ENCODE peak calls at places on chromosomes 5 and 9, in six cellular contexts. One of them, this sample, is unnamed.

GRCh38 chr5:150487199-150488061 is 20.5 kb upstream of the NDST1 start:
- DNase-seq in lower leg skin: no peak
- DNase-seq in ELF-1: peak
- DNase-seq in posterior cingulate gyrus: peak
- DNase-seq in Right ventricle myocardium inferior: no peak
- DNase-seq in GM10248: peak
- DNase-seq in this sample: peak

GRCh38 chr9:93577045-93577939 is 908 bp downstream of the PHF2 start:
- DNase-seq in Right ventricle myocardium inferior: no peak
- DNase-seq in lower leg skin: peak
- DNase-seq in posterior cingulate gyrus: no peak
- DNase-seq in GM10248: peak
- DNase-seq in ELF-1: peak
- DNase-seq in this sample: no peak

GRCh38 chr5:36897616-36898015 is 21.0 kb downstream of the NIPBL start:
- DNase-seq in ELF-1: no peak
- DNase-seq in GM10248: no peak
- DNase-seq in lower leg skin: no peak
- DNase-seq in Right ventricle myocardium inferior: no peak
- DNase-seq in posterior cingulate gyrus: no peak
- DNase-seq in this sample: no peak

GRCh38 chr5:11182441-11183080 is 421.5 kb upstream of the DAP start:
- DNase-seq in lower leg skin: no peak
- DNase-seq in Right ventricle myocardium inferior: no peak
- DNase-seq in ELF-1: peak
- DNase-seq in posterior cingulate gyrus: no peak
- DNase-seq in GM10248: peak
- DNase-seq in this sample: no peak

GRCh38 chr5:124902097-124902821 is 155.8 kb upstream of the ZNF608 start:
- DNase-seq in ELF-1: peak
- DNase-seq in GM10248: peak
- DNase-seq in lower leg skin: no peak
- DNase-seq in Right ventricle myocardium inferior: no peak
- DNase-seq in posterior cingulate gyrus: no peak
- DNase-seq in this sample: no peak

GRCh38 chr5:81657386-81657785 is 93.5 kb downstream of the SSBP2 start:
- DNase-seq in ELF-1: no peak
- DNase-seq in Right ventricle myocardium inferior: no peak
- DNase-seq in posterior cingulate gyrus: no peak
- DNase-seq in GM10248: no peak
- DNase-seq in lower leg skin: no peak
- DNase-seq in this sample: no peak

GRCh38 chr5:139543423-139543991 is 17.6 kb upstream of the UBE2D2 start:
- DNase-seq in Right ventricle myocardium inferior: peak
- DNase-seq in ELF-1: peak
- DNase-seq in lower leg skin: peak
- DNase-seq in posterior cingulate gyrus: peak
- DNase-seq in GM10248: peak
- DNase-seq in this sample: peak

GRCh38 chr5:9599391-9599790 is 30.8 kb downstream of the TAS2R1 start:
- DNase-seq in Right ventricle myocardium inferior: no peak
- DNase-seq in ELF-1: no peak
- DNase-seq in GM10248: no peak
- DNase-seq in lower leg skin: no peak
- DNase-seq in posterior cingulate gyrus: no peak
- DNase-seq in this sample: no peak

GRCh38 chr9:8552732-8553131 is 753.2 kb upstream of the DMAC1 start:
- DNase-seq in ELF-1: no peak
- DNase-seq in Right ventricle myocardium inferior: no peak
- DNase-seq in lower leg skin: no peak
- DNase-seq in GM10248: no peak
- DNase-seq in posterior cingulate gyrus: peak
- DNase-seq in this sample: no peak

GRCh38 chr5:118968406-118968911 is 19.9 kb downstream of the DTWD2 start:
- DNase-seq in GM10248: no peak
- DNase-seq in ELF-1: peak
- DNase-seq in Right ventricle myocardium inferior: no peak
- DNase-seq in lower leg skin: no peak
- DNase-seq in posterior cingulate gyrus: no peak
- DNase-seq in this sample: no peak

GRCh38 chr5:143311428-143311827 is 92.1 kb downstream of the NR3C1 start:
- DNase-seq in Right ventricle myocardium inferior: no peak
- DNase-seq in lower leg skin: no peak
- DNase-seq in ELF-1: no peak
- DNase-seq in posterior cingulate gyrus: no peak
- DNase-seq in GM10248: no peak
- DNase-seq in this sample: no peak

GRCh38 chr5:15183520-15183919 is 311.9 kb upstream of the ANKH start:
- DNase-seq in GM10248: no peak
- DNase-seq in lower leg skin: no peak
- DNase-seq in ELF-1: no peak
- DNase-seq in Right ventricle myocardium inferior: no peak
- DNase-seq in posterior cingulate gyrus: no peak
- DNase-seq in this sample: no peak

GRCh38 chr9:95204310-95204709 is 113.2 kb downstream of the FANCC start:
- DNase-seq in posterior cingulate gyrus: no peak
- DNase-seq in GM10248: no peak
- DNase-seq in ELF-1: no peak
- DNase-seq in lower leg skin: no peak
- DNase-seq in Right ventricle myocardium inferior: no peak
- DNase-seq in this sample: no peak

GRCh38 chr9:116493183-116493582 is 193.9 kb upstream of the TRIM32 start:
- DNase-seq in ELF-1: no peak
- DNase-seq in posterior cingulate gyrus: no peak
- DNase-seq in GM10248: no peak
- DNase-seq in Right ventricle myocardium inferior: no peak
- DNase-seq in lower leg skin: no peak
- DNase-seq in this sample: no peak

GRCh38 chr5:77679791-77680190 is 41.3 kb upstream of the OTP start:
- DNase-seq in posterior cingulate gyrus: no peak
- DNase-seq in ELF-1: no peak
- DNase-seq in Right ventricle myocardium inferior: no peak
- DNase-seq in lower leg skin: no peak
- DNase-seq in GM10248: no peak
- DNase-seq in this sample: no peak

GRCh38 chr5:140007311-140007710 is 35.8 kb downstream of the NRG2 start:
- DNase-seq in GM10248: no peak
- DNase-seq in posterior cingulate gyrus: no peak
- DNase-seq in lower leg skin: no peak
- DNase-seq in Right ventricle myocardium inferior: no peak
- DNase-seq in ELF-1: no peak
- DNase-seq in this sample: no peak

GRCh38 chr5:119852140-119852539 is 222.8 kb downstream of the FAM170A start:
- DNase-seq in GM10248: no peak
- DNase-seq in lower leg skin: no peak
- DNase-seq in Right ventricle myocardium inferior: no peak
- DNase-seq in posterior cingulate gyrus: no peak
- DNase-seq in ELF-1: no peak
- DNase-seq in this sample: no peak

GRCh38 chr5:56464935-56465756 is 232.0 kb upstream of the ANKRD55 start:
- DNase-seq in ELF-1: no peak
- DNase-seq in GM10248: no peak
- DNase-seq in Right ventricle myocardium inferior: no peak
- DNase-seq in lower leg skin: no peak
- DNase-seq in posterior cingulate gyrus: no peak
- DNase-seq in this sample: no peak

GRCh38 chr5:116303810-116304209 is 219.0 kb downstream of the COMMD10 start:
- DNase-seq in ELF-1: no peak
- DNase-seq in GM10248: no peak
- DNase-seq in lower leg skin: no peak
- DNase-seq in Right ventricle myocardium inferior: no peak
- DNase-seq in posterior cingulate gyrus: no peak
- DNase-seq in this sample: no peak

GRCh38 chr5:27476356-27476988 is 438.1 kb upstream of the CDH9 start:
- DNase-seq in posterior cingulate gyrus: no peak
- DNase-seq in GM10248: no peak
- DNase-seq in Right ventricle myocardium inferior: no peak
- DNase-seq in ELF-1: no peak
- DNase-seq in lower leg skin: no peak
- DNase-seq in this sample: no peak

GRCh38 chr9:33800886-33801285 is 5.5 kb downstream of the PRSS3 start:
- DNase-seq in posterior cingulate gyrus: no peak
- DNase-seq in ELF-1: no peak
- DNase-seq in lower leg skin: no peak
- DNase-seq in GM10248: no peak
- DNase-seq in Right ventricle myocardium inferior: no peak
- DNase-seq in this sample: no peak

GRCh38 chr9:69980041-69980440 is 63.6 kb upstream of the MAMDC2 start:
- DNase-seq in posterior cingulate gyrus: no peak
- DNase-seq in lower leg skin: no peak
- DNase-seq in Right ventricle myocardium inferior: no peak
- DNase-seq in ELF-1: no peak
- DNase-seq in GM10248: no peak
- DNase-seq in this sample: no peak

GRCh38 chr9:125984461-125984860 is 237.3 kb downstream of the PBX3 start:
- DNase-seq in ELF-1: no peak
- DNase-seq in posterior cingulate gyrus: no peak
- DNase-seq in lower leg skin: peak
- DNase-seq in GM10248: no peak
- DNase-seq in Right ventricle myocardium inferior: no peak
- DNase-seq in this sample: no peak

GRCh38 chr9:95116820-95117204 is 200.7 kb downstream of the FANCC start:
- DNase-seq in lower leg skin: peak
- DNase-seq in GM10248: no peak
- DNase-seq in ELF-1: no peak
- DNase-seq in posterior cingulate gyrus: peak
- DNase-seq in Right ventricle myocardium inferior: no peak
- DNase-seq in this sample: no peak

GRCh38 chr9:107280543-107280942 is 2.5 kb upstream of the RAD23B start:
- DNase-seq in Right ventricle myocardium inferior: no peak
- DNase-seq in lower leg skin: no peak
- DNase-seq in ELF-1: peak
- DNase-seq in posterior cingulate gyrus: no peak
- DNase-seq in GM10248: no peak
- DNase-seq in this sample: no peak

GRCh38 chr9:134181648-134182034 is 17.3 kb upstream of the RNU6ATAC start:
- DNase-seq in Right ventricle myocardium inferior: peak
- DNase-seq in posterior cingulate gyrus: no peak
- DNase-seq in ELF-1: no peak
- DNase-seq in GM10248: no peak
- DNase-seq in lower leg skin: peak
- DNase-seq in this sample: no peak

GRCh38 chr9:134475051-134475790 is 149.0 kb downstream of the RXRA start:
- DNase-seq in GM10248: peak
- DNase-seq in posterior cingulate gyrus: no peak
- DNase-seq in ELF-1: no peak
- DNase-seq in lower leg skin: peak
- DNase-seq in Right ventricle myocardium inferior: peak
- DNase-seq in this sample: peak

GRCh38 chr9:134179595-134179917 is 15.2 kb upstream of the RNU6ATAC start:
- DNase-seq in ELF-1: no peak
- DNase-seq in GM10248: no peak
- DNase-seq in Right ventricle myocardium inferior: peak
- DNase-seq in lower leg skin: peak
- DNase-seq in posterior cingulate gyrus: no peak
- DNase-seq in this sample: no peak

GRCh38 chr5:154205441-154206117 is 15.0 kb downstream of the GALNT10 start:
- DNase-seq in Right ventricle myocardium inferior: no peak
- DNase-seq in ELF-1: no peak
- DNase-seq in posterior cingulate gyrus: no peak
- DNase-seq in GM10248: no peak
- DNase-seq in lower leg skin: no peak
- DNase-seq in this sample: no peak

GRCh38 chr5:37889612-37890317 is 49.9 kb upstream of the GDNF start:
- DNase-seq in Right ventricle myocardium inferior: no peak
- DNase-seq in ELF-1: peak
- DNase-seq in GM10248: no peak
- DNase-seq in lower leg skin: no peak
- DNase-seq in posterior cingulate gyrus: no peak
- DNase-seq in this sample: no peak

GRCh38 chr5:151005975-151006576 is 14.3 kb upstream of the GPX3 start:
- DNase-seq in GM10248: no peak
- DNase-seq in posterior cingulate gyrus: no peak
- DNase-seq in ELF-1: no peak
- DNase-seq in lower leg skin: peak
- DNase-seq in Right ventricle myocardium inferior: peak
- DNase-seq in this sample: peak

GRCh38 chr9:100206899-100207298 is 107.9 kb downstream of the INVS start:
- DNase-seq in ELF-1: no peak
- DNase-seq in Right ventricle myocardium inferior: no peak
- DNase-seq in GM10248: no peak
- DNase-seq in lower leg skin: no peak
- DNase-seq in posterior cingulate gyrus: no peak
- DNase-seq in this sample: no peak

GRCh38 chr5:134590992-134591659 is 41.5 kb downstream of the SAR1B start:
- DNase-seq in posterior cingulate gyrus: no peak
- DNase-seq in ELF-1: no peak
- DNase-seq in lower leg skin: peak
- DNase-seq in GM10248: peak
- DNase-seq in Right ventricle myocardium inferior: peak
- DNase-seq in this sample: peak

GRCh38 chr9:69433426-69433825 is 108.4 kb downstream of the ENTREP1 start:
- DNase-seq in GM10248: no peak
- DNase-seq in posterior cingulate gyrus: no peak
- DNase-seq in ELF-1: no peak
- DNase-seq in Right ventricle myocardium inferior: no peak
- DNase-seq in lower leg skin: no peak
- DNase-seq in this sample: no peak

GRCh38 chr5:80192507-80193241 is 63.2 kb downstream of the SERINC5 start:
- DNase-seq in posterior cingulate gyrus: no peak
- DNase-seq in Right ventricle myocardium inferior: no peak
- DNase-seq in lower leg skin: no peak
- DNase-seq in GM10248: no peak
- DNase-seq in ELF-1: no peak
- DNase-seq in this sample: peak

GRCh38 chr9:12232836-12233235 is 460.3 kb upstream of the TYRP1 start:
- DNase-seq in Right ventricle myocardium inferior: no peak
- DNase-seq in GM10248: no peak
- DNase-seq in lower leg skin: no peak
- DNase-seq in ELF-1: no peak
- DNase-seq in posterior cingulate gyrus: no peak
- DNase-seq in this sample: no peak

This sample was measured in gastrocnemius medialis.